ENCODE peak calls at places on chromosomes 4 and X, in eight cellular contexts. N, E, T, S, K, W, Y and O are unnamed samples.

GRCh38 chr4:76570141-76570989 is 135.3 kb downstream of the SHROOM3 start:
- DNase-seq in S (no peak), K (no peak), Y (no peak), N (peak; percentile 76), W (peak; percentile 67), T (no peak), E (no peak), O (no peak)

GRCh38 chrX:121733514-121733913 is 686.1 kb downstream of the GLUD2 start:
- DNase-seq in E (no peak), K (no peak), W (no peak), N (no peak), Y (no peak), S (no peak), T (no peak), O (no peak)

GRCh38 chr4:75848891-75849290 is 53.4 kb downstream of the PPEF2 start:
- DNase-seq in E (peak; percentile 38), K (no peak), T (no peak), N (peak; percentile 76), S (no peak), W (no peak), Y (no peak), O (no peak)

GRCh38 chr4:71570492-71570891 is 213.4 kb downstream of the GC start:
- DNase-seq in W (no peak), Y (no peak), S (no peak), E (peak; percentile 65), K (no peak), T (no peak), N (no peak), O (no peak)

GRCh38 chrX:30824275-30824674 is 64.8 kb downstream of the TAB3 start:
- DNase-seq in N (no peak), T (no peak), S (no peak), K (no peak), E (no peak), Y (no peak), W (no peak), O (no peak)

GRCh38 chrX:112846787-112847186 is 6.2 kb upstream of the AMOT start:
- DNase-seq in N (no peak), T (no peak), Y (no peak), K (no peak), W (no peak), E (no peak), S (no peak), O (no peak)

GRCh38 chr4:87901426-87901825 is 68.7 kb downstream of the MEPE start:
- DNase-seq in N (peak; percentile 30), Y (no peak), T (no peak), S (no peak), E (no peak), W (no peak), K (no peak), O (no peak)

GRCh38 chrX:130060122-130061069 is 49.9 kb downstream of the ELF4 start:
- DNase-seq in W (peak; percentile 75), S (peak; percentile 76), Y (peak; percentile 91), K (peak; percentile 53), T (no peak), E (peak; percentile 59), N (peak; percentile 60), O (peak; percentile 78)

GRCh38 chrX:40268126-40268525 is 170.4 kb upstream of the BCOR start:
- DNase-seq in E (no peak), Y (no peak), K (no peak), N (no peak), T (no peak), S (no peak), W (no peak), O (no peak)

GRCh38 chr4:23097251-23097650 is 404.5 kb downstream of the GBA3 start:
- DNase-seq in E (peak; percentile 82), W (no peak), K (no peak), N (peak; percentile 13), T (no peak), Y (no peak), S (no peak), O (no peak)

GRCh38 chr4:113328514-113328913 is 279.1 kb downstream of the ANK2 start:
- DNase-seq in E (peak; percentile 16), K (no peak), N (peak; percentile 26), W (no peak), Y (no peak), T (no peak), S (no peak), O (no peak)

GRCh38 chr4:118410143-118410542 is 57.3 kb upstream of the PRSS12 start:
- DNase-seq in S (no peak), K (no peak), T (peak; percentile 22), W (no peak), N (peak; percentile 64), E (peak; percentile 53), Y (no peak), O (no peak)

GRCh38 chrX:135421537-135421931 is 210 bp upstream of the SMIM10L2A start:
- DNase-seq in K (peak; percentile 55), Y (peak; percentile 93), E (peak; percentile 71), W (peak; percentile 81), N (peak; percentile 65), S (peak; percentile 82), T (peak; percentile 7), O (peak; percentile 33)

DNA sequence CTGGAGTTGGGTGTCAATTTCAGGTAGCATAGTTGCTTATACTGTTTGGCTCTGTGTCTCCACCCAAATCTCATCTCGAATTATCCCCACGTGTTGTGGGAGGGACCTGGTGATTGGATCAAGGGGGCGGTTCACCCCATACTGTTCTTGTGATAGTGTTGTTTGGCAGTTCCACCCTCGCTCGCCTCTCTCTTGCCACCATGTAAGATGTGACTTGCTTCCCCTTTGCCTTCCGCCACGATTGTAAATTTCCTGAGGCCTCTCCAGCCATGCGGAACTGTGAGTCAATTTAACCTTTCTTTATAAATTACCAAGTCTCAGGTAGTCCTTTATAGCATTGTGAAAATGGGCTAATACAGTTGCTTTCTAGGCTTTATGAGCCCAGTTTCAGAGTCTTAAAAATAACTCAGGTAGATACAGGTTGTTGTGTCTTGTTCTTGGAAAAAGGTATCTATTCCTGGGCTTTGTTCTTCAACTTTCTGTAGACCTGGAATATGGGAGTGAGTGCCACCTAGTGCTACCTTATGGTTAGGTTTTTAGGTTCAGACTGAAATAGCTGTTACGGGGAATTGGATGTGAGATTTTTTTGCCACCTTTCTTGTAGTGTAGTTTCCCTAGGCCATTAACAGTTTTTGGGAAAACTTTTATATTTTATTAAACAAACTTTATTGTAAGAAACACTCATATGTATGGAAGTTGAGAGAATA is 15.6 kb downstream of the PGK1 start:
- DNase-seq in E (peak; percentile 20), N (peak; percentile 20), W (no peak), K (no peak), S (no peak), T (no peak), Y (no peak), O (no peak)
- TF ChIP-seq CTCF in E (peak; percentile 30), N (peak; percentile 38), W (peak; percentile 46), K (no peak), S (no peak), T (no peak), Y (peak; percentile 11), O (peak; percentile 15)

GRCh38 chrX:8782595-8782994 is 18.6 kb downstream of the FAM9A start:
- DNase-seq in S (no peak), N (no peak), T (no peak), E (no peak), K (no peak), W (no peak), Y (no peak), O (no peak)

GRCh38 chrX:8784162-8784561 is 17.0 kb downstream of the FAM9A start:
- DNase-seq in W (no peak), S (no peak), Y (no peak), E (no peak), N (no peak), T (no peak), K (no peak), O (no peak)

DNA sequence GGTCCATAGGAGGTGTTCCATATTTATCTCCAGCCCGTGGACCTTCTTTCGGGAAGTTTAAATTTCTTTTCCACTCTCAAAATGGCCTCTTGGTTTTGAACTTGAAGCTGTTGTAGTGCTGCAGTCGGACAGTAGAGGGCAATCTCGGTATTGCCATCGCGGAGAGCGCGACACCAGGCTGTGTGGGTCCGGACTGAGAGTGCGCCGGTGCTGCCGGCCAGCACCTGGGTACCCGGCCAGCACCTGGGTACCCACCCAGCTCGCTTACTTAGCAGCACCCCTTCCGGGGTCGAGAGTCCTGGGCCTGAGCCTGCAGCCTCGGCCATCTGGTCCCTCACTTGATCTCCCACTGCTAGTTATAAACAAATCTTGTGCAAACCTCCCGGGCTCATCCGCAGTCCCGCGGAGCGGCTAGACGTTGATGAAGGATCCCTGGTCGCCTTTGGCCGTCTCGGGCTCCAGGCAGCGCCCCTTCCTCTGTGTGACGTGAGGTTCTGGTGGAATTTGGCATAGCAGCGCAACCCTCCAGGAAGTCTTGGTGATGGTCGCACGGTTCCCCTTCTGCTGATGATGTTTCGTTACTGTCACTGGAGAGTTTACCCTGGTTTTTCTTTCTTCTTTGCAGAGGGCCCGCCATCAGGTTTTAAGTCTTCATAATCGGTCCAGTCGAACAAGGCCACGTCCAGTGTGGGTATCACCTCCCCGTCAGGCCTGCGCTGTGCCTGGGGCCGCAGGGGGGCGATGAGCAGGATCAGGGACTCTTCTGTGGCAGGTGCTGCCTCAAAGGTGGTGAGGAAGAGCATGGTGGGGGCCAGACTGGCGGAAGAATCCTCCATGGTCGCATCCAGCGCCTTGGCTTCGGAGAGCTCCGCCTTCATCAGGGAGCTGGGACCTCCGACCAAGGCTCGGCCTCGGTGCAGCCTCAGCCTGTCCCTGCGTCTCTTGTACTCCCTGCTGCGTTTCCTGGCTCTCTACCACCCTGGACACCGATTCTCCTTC is 17.8 kb downstream of the FAM9A start:
- DNase-seq in N (peak; percentile 12), K (no peak), Y (no peak), S (peak; percentile 26), E (peak; percentile 26), W (no peak), T (no peak), O (no peak)
- TF ChIP-seq CTCF in N (peak; percentile 44), K (no peak), Y (peak; percentile 39), S (peak; percentile 41), E (peak; percentile 45), W (peak; percentile 48), T (peak; percentile 43), O (no peak)

DNA sequence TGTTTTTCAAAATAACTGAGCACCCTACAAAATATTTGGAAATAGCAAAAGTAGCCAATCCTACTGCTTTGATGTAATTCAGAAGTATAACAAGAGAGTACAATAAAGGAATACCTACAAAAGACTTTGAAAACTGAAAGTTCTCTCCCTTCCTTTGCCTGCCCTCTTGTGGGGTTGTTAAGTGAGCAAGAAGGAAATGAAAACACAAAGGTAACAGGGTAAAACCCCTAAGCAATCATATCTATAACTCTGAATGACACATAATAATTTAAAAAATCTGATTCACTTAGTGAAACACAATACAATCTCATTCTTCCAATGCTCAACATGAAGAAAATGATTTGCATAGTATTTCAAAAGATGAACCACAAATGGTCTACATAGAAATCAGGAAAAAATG is 98.2 kb downstream of the FRYL start:
- DNase-seq in T (no peak), N (peak; percentile 75), S (no peak), K (no peak), Y (no peak), W (no peak), E (peak; percentile 71), O (no peak)
- TF ChIP-seq CTCF in T (peak; percentile 46), N (peak; percentile 68), S (peak; percentile 47), K (no peak), Y (peak; percentile 50), W (peak; percentile 46), E (peak; percentile 58), O (peak; percentile 45)

DNA sequence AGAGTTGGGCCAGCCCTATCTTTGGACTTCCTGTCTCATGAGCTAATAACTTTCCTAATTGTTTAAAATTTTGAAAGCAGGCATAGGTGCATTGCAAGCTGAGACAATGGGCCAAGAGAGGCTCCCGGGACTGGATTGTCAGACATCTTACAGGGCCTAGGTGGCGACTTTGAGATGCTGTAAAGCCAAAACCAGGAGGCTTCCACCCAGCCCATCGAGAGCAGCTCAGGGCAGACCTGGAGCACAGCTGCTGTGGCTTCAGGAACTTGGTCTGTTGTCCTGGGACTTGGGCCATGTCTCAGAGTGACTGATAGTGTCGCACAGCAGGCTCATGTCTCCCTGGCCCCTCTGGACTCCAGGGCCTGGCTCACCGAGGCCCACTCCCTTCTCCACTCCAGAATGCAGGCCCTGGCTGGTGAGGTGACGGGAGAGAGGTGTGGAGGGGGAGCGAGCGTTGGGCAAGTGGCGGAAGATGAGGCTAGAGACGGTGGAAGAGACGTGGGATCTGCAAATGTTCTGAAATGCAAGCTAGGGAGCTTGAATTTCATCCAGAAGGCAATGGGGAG is 24.1 kb upstream of the MTM1 start:
- DNase-seq in W (no peak), Y (no peak), T (no peak), K (no peak), E (peak; percentile 23), S (no peak), N (peak; percentile 42), O (no peak)
- TF ChIP-seq CTCF in W (no peak), Y (no peak), T (no peak), K (no peak), E (peak; percentile 5), S (no peak), N (peak; percentile 33), O (no peak)